ENCODE peak calls at places on chromosomes 12 and 14, in six cellular contexts. K, Z, C, R, O and T are unnamed samples.

GRCh38 chr14:50871914-50872732 is at the start of gene ABHD12B:
- DNase-seq in K (no peak), Z (no peak), C (peak; percentile 48), R (no peak), O (no peak), T (no peak)

GRCh38 chr12:69816082-69816481 is 8.9 kb upstream of the MYRFL start:
- DNase-seq in K (no peak), Z (no peak), C (no peak), R (no peak), O (no peak), T (no peak)

GRCh38 chr12:53505086-53505485 is 2.2 kb downstream of the NPFF start:
- DNase-seq in K (no peak), Z (no peak), C (no peak), R (no peak), O (no peak), T (no peak)

GRCh38 chr12:31728289-31728916 is 418 bp downstream of the AMN1 start:
- DNase-seq in K (peak; percentile 63), Z (no peak), C (peak; percentile 83), R (peak; percentile 38), O (peak; percentile 62), T (no peak)

GRCh38 chr12:101379149-101379548 is 28.4 kb downstream of the ARL1 start:
- DNase-seq in K (no peak), Z (no peak), C (no peak), R (no peak), O (no peak), T (no peak)

GRCh38 chr12:2944401-2945047 is 14.7 kb upstream of the TEAD4 start:
- DNase-seq in K (no peak), Z (peak; percentile 59), C (peak; percentile 44), R (peak; percentile 22), O (peak; percentile 91), T (no peak)

GRCh38 chr12:68559984-68560822 is 50.5 kb upstream of the RAP1B start:
- DNase-seq in K (no peak), Z (no peak), C (no peak), R (no peak), O (no peak), T (no peak)

GRCh38 chr12:75641031-75641780 is 129.8 kb upstream of the KRR1 start:
- DNase-seq in K (no peak), Z (peak; percentile 60), C (no peak), R (no peak), O (no peak), T (no peak)

GRCh38 chr14:68260121-68260520 is 440.5 kb downstream of the RAD51B start:
- DNase-seq in K (no peak), Z (no peak), C (no peak), R (no peak), O (no peak), T (no peak)

GRCh38 chr12:93032748-93033147 is 103.7 kb upstream of the EEA1 start:
- DNase-seq in K (no peak), Z (no peak), C (no peak), R (no peak), O (no peak), T (no peak)

GRCh38 chr14:29321646-29322045 is 555.1 kb downstream of the FOXG1 start:
- DNase-seq in K (no peak), Z (no peak), C (no peak), R (no peak), O (no peak), T (no peak)

GRCh38 chr14:102776761-102777710 is at the start of gene TRAF3:
- DNase-seq in K (peak; percentile 59), Z (peak; percentile 92), C (peak; percentile 65), R (no peak), O (peak; percentile 38), T (no peak)

GRCh38 chr12:53486730-53487487 is 12.3 kb downstream of the MAP3K12 start:
- DNase-seq in K (no peak), Z (no peak), C (no peak), R (no peak), O (no peak), T (no peak)

GRCh38 chr12:126770188-126770587 is 1496.8 kb upstream of the TMEM132C start:
- DNase-seq in K (no peak), Z (no peak), C (no peak), R (no peak), O (no peak), T (no peak)

GRCh38 chr12:66885115-66885875 is 206.4 kb upstream of the GRIP1 start:
- DNase-seq in K (no peak), Z (no peak), C (no peak), R (no peak), O (no peak), T (no peak)

GRCh38 chr12:50149311-50149710 is 17.9 kb downstream of the CERS5 start:
- DNase-seq in K (no peak), Z (no peak), C (no peak), R (no peak), O (no peak), T (no peak)

GRCh38 chr12:39036060-39036459 is 130.7 kb upstream of the CPNE8 start:
- DNase-seq in K (no peak), Z (no peak), C (no peak), R (no peak), O (no peak), T (no peak)

GRCh38 chr14:65132855-65133254 is 30.5 kb upstream of the MAX start:
- DNase-seq in K (peak; percentile 71), Z (no peak), C (no peak), R (no peak), O (no peak), T (no peak)

GRCh38 chr14:103056322-103057027 is 874 bp downstream of the CDC42BPB start:
- DNase-seq in K (peak; percentile 83), Z (no peak), C (no peak), R (peak; percentile 11), O (peak; percentile 33), T (no peak)

GRCh38 chr12:6047249-6048227 is 76.9 kb downstream of the VWF start:
- DNase-seq in K (no peak), Z (no peak), C (no peak), R (no peak), O (no peak), T (no peak)

GRCh38 chr12:79373896-79374499 is 316.8 kb downstream of the PAWR start:
- DNase-seq in K (no peak), Z (no peak), C (peak; percentile 48), R (no peak), O (no peak), T (no peak)

GRCh38 chr12:88600272-88600671 is 20.0 kb upstream of the KITLG start:
- DNase-seq in K (no peak), Z (no peak), C (no peak), R (no peak), O (no peak), T (no peak)

GRCh38 chr12:24551368-24551767 is 397.5 kb downstream of the BCAT1 start:
- DNase-seq in K (no peak), Z (no peak), C (no peak), R (peak; percentile 88), O (no peak), T (no peak)

GRCh38 chr12:120460157-120460556 is 9.4 kb downstream of the SRSF9 start:
- DNase-seq in K (no peak), Z (no peak), C (no peak), R (no peak), O (no peak), T (no peak)

GRCh38 chr12:89856431-89856830 is 147.8 kb upstream of the ATP2B1 start:
- DNase-seq in K (no peak), Z (no peak), C (no peak), R (no peak), O (no peak), T (no peak)

GRCh38 chr12:46419675-46420074 is 47.1 kb upstream of the SLC38A2 start:
- DNase-seq in K (no peak), Z (no peak), C (no peak), R (no peak), O (no peak), T (no peak)

GRCh38 chr12:121530600-121531355 is 50.0 kb downstream of the KDM2B start:
- DNase-seq in K (peak; percentile 62), Z (peak; percentile 84), C (no peak), R (no peak), O (no peak), T (no peak)